ENCODE peak calls at places on chromosomes 16 and 17, in seven cellular contexts. N is ascending aorta, F is IMR-90, D is stomach, C is tibial artery, W is GM23248, J is endodermal cell. P is an unnamed sample.

GRCh38 chr17:48997103-48997826 is at the start of gene IGF2BP1:
- DNase-seq in N (no peak), F (peak; percentile 78), D (no peak), C (no peak), W (peak; percentile 80), J (peak; percentile 96), P (peak; percentile 97)

GRCh38 chr17:17376362-17376761 is 73.2 kb downstream of the NT5M start:
- DNase-seq in N (no peak), F (peak; percentile 76), D (no peak), C (no peak), W (peak; percentile 80), J (no peak), P (no peak)

GRCh38 chr17:79084291-79085153 is 9.9 kb downstream of the ENGASE start:
- DNase-seq in N (no peak), F (no peak), D (no peak), C (no peak), W (no peak), J (no peak), P (no peak)

GRCh38 chr16:56163089-56163488 is 28.2 kb upstream of the GNAO1 start:
- DNase-seq in N (no peak), F (no peak), D (no peak), C (no peak), W (no peak), J (no peak), P (no peak)

GRCh38 chr17:1758812-1759211 is 3.0 kb upstream of the SERPINF1 start:
- DNase-seq in N (no peak), F (no peak), D (no peak), C (no peak), W (no peak), J (no peak), P (no peak)

GRCh38 chr17:700504-701094 is 14.0 kb downstream of the VPS53 start:
- DNase-seq in N (no peak), F (peak; percentile 53), D (no peak), C (no peak), W (peak; percentile 47), J (no peak), P (peak; percentile 27)

GRCh38 chr16:56985288-56985961 is 3.9 kb upstream of the NLRC5 start:
- DNase-seq in N (peak; percentile 88), F (peak; percentile 85), D (peak; percentile 57), C (peak; percentile 91), W (peak; percentile 96), J (peak; percentile 58), P (peak; percentile 90)

GRCh38 chr17:62888148-62888547 is 77.9 kb upstream of the TANC2 start:
- DNase-seq in N (no peak), F (no peak), D (no peak), C (no peak), W (no peak), J (no peak), P (no peak)

GRCh38 chr16:49830873-49831272 is 25.0 kb downstream of the ZNF423 start:
- DNase-seq in N (no peak), F (no peak), D (no peak), C (no peak), W (no peak), J (no peak), P (no peak)

GRCh38 chr16:50067290-50067853 is 1.6 kb downstream of the HEATR3 start:
- DNase-seq in N (no peak), F (peak; percentile 74), D (no peak), C (no peak), W (peak; percentile 80), J (peak; percentile 72), P (peak; percentile 82)

GRCh38 chr16:67969286-67970039 is 1.0 kb upstream of the SLC12A4 start:
- DNase-seq in N (no peak), F (no peak), D (no peak), C (no peak), W (no peak), J (peak; percentile 90), P (no peak)
- H3K4me3 ChIP-seq in N (peak overlapping the region; percentile 83), F (peak overlapping the region; percentile 100), D (peak overlapping the region; percentile 98), C (peak overlapping the region; percentile 98), W (peak overlapping the region; percentile 94), J (no peak overlapping the region), P (peak overlapping the region; percentile 68)

DNA sequence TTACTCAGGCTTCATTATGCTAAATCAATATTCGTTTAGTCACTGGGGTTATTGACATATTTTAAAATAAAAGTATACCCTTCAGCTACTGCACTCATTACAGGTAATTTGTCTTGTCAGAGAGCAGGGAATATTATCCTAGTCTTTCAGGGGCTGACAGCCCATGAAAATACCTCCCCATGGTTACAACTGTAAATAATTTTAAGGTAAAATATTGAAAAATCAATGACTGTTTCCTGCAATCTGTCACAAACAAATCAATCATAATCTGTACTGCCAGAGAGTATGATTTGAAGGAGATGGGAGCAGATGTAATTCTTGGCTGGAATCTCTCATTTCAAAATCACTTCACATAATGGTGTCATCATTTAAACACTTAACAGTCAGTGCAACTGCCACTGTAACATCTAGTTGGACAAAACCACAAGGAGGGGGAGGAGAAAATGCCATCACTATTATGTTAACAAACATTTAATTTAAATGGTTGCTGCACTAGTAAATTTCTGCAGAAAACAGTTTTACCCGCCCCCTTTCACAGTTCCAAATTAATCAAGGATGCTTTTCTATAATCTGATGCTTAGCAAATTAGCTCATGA is 9.3 kb upstream of the IRX5 start:
- DNase-seq in N (no peak), F (no peak), D (no peak), C (no peak), W (peak; percentile 72), J (no peak), P (no peak)
- H3K27ac ChIP-seq in N (no peak overlapping the region), F (no peak overlapping the region), D (no peak overlapping the region), C (no peak overlapping the region), W (no peak overlapping the region), J (no peak overlapping the region), P (no peak overlapping the region)

GRCh38 chr17:29615492-29616299 is 7.0 kb downstream of the CORO6 start:
- DNase-seq in N (peak; percentile 91), F (peak; percentile 55), D (peak; percentile 92), C (peak; percentile 93), W (peak; percentile 96), J (peak; percentile 96), P (peak; percentile 94)
- H3K4me1 ChIP-seq in N (peaks cover 15% of the 10 kb centered on the region), F (peaks cover 7% of the 10 kb centered on the region), D (peaks cover 71% of the 10 kb centered on the region), C (no peaks in the 10 kb centered on the region), W (no peaks in the 10 kb centered on the region), J (no peaks in the 10 kb centered on the region), P (peaks cover 33% of the 10 kb centered on the region)

GRCh38 chr17:73288534-73289302 is 23.1 kb downstream of the CDC42EP4 start:
- DNase-seq in N (no peak), F (no peak), D (peak; percentile 80), C (peak; percentile 75), W (no peak), J (no peak), P (no peak)

GRCh38 chr17:73284906-73285602 is 23.4 kb upstream of the CPSF4L start:
- DNase-seq in N (no peak), F (no peak), D (no peak), C (no peak), W (no peak), J (no peak), P (no peak)

GRCh38 chr17:73285603-73285908 is 23.9 kb upstream of the CPSF4L start:
- DNase-seq in N (no peak), F (no peak), D (no peak), C (no peak), W (no peak), J (no peak), P (no peak)

GRCh38 chr17:73285916-73286862 is 24.5 kb upstream of the CPSF4L start:
- DNase-seq in N (no peak), F (no peak), D (no peak), C (no peak), W (no peak), J (no peak), P (no peak)

GRCh38 chr17:73286863-73287296 is 24.9 kb downstream of the CDC42EP4 start:
- DNase-seq in N (no peak), F (peak; percentile 41), D (no peak), C (no peak), W (peak; percentile 70), J (no peak), P (no peak)
- H3K4me3 ChIP-seq in N (no peak overlapping the region), F (no peak overlapping the region), D (no peak overlapping the region), C (no peak overlapping the region), W (peak overlapping the region; percentile 10), J (no peak overlapping the region), P (no peak overlapping the region)

GRCh38 chr17:68579194-68579900 is 21.8 kb downstream of the FAM20A start:
- DNase-seq in N (no peak), F (no peak), D (no peak), C (no peak), W (no peak), J (peak; percentile 43), P (no peak)
- H3K27ac ChIP-seq in N (no peak overlapping the region), F (no peak overlapping the region), D (no peak overlapping the region), C (no peak overlapping the region), W (peak overlapping the region; percentile 76), J (no peak overlapping the region), P (no peak overlapping the region)

GRCh38 chr16:85145734-85146531 is 33.7 kb upstream of the CIBAR2 start:
- DNase-seq in N (no peak), F (no peak), D (no peak), C (no peak), W (no peak), J (no peak), P (no peak)
- H3K4me1 ChIP-seq in N (peaks cover 10% of the 10 kb centered on the region), F (peaks cover 12% of the 10 kb centered on the region), D (peaks cover 31% of the 10 kb centered on the region), C (no peaks in the 10 kb centered on the region), W (no peaks in the 10 kb centered on the region), J (peaks cover 9% of the 10 kb centered on the region), P (peaks cover 2% of the 10 kb centered on the region)

GRCh38 chr16:20900299-20901067 is at the start of the genes DCUN1D3 and LYRM1:
- DNase-seq in N (peak; percentile 99), F (peak; percentile 100), D (peak; percentile 95), C (peak; percentile 99), W (peak; percentile 100), J (peak; percentile 99), P (peak; percentile 98)

GRCh38 chr16:20899503-20900298 is 457 bp downstream of the DCUN1D3 start:
- DNase-seq in N (no peak), F (no peak), D (no peak), C (peak; percentile 76), W (peak; percentile 48), J (no peak), P (peak; percentile 10)

GRCh38 chr16:20898938-20899502 is 1.1 kb downstream of the DCUN1D3 start:
- DNase-seq in N (peak; percentile 57), F (peak; percentile 86), D (no peak), C (no peak), W (peak; percentile 84), J (no peak), P (no peak)

GRCh38 chr16:20897253-20897896 is 2.8 kb downstream of the DCUN1D3 start:
- DNase-seq in N (no peak), F (peak; percentile 71), D (no peak), C (no peak), W (peak; percentile 80), J (no peak), P (no peak)

DNA sequence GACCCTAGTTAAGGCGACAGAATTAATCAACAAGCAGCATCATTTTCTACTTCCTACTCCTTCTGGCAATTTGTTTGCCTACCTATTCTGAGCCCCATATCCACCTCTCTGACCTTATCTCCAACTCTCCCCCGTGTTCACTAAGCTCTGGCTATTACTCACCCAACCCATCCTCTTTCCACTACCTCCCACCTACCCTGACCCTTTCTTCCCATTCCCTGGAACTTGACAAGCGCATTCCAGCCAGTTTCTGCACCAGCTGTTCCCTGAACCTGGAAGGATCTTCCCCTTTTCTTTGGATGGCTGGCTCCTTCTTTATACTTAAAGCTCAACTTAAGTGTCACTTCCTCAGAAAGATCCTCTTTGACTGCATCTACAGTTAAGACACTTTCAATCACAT is 2.3 kb downstream of the DCUN1D3 start:
- DNase-seq in N (peak; percentile 54), F (peak; percentile 7), D (no peak), C (no peak), W (no peak), J (no peak), P (no peak)
- H3K4me3 ChIP-seq in N (peak overlapping the region; percentile 80), F (no peak overlapping the region), D (no peak overlapping the region), C (peak overlapping the region; percentile 63), W (peak overlapping the region; percentile 88), J (peak overlapping the region; percentile 90), P (no peak overlapping the region)